ENCODE peak calls at places on chromosome 7, in eight cellular contexts. Y, T, G, I, B, S, M and Z are unnamed samples.

GRCh38 chr7:43430412-43430811 is 152.5 kb upstream of the STK17A start:
- DNase-seq in Y (no peak), T (no peak), G (no peak), I (no peak), B (no peak), S (no peak), M (no peak), Z (no peak)

GRCh38 chr7:122556873-122557542 is 141.9 kb downstream of the RNF133 start:
- DNase-seq in Y (no peak), T (no peak), G (no peak), I (no peak), B (no peak), S (no peak), M (no peak), Z (no peak)

GRCh38 chr7:81926154-81926553 is 156.3 kb upstream of the HGF start:
- DNase-seq in Y (no peak), T (no peak), G (no peak), I (no peak), B (no peak), S (no peak), M (no peak), Z (no peak)

GRCh38 chr7:134343136-134343535 is 26.4 kb upstream of the SLC35B4 start:
- DNase-seq in Y (no peak), T (no peak), G (no peak), I (no peak), B (no peak), S (no peak), M (no peak), Z (no peak)

GRCh38 chr7:116670409-116671036 is 1.5 kb upstream of the MET start:
- DNase-seq in Y (no peak), T (no peak), G (no peak), I (no peak), B (no peak), S (no peak), M (no peak), Z (no peak)

GRCh38 chr7:118110178-118110577 is 73.8 kb upstream of the LSM8 start:
- DNase-seq in Y (no peak), T (no peak), G (no peak), I (no peak), B (no peak), S (no peak), M (no peak), Z (no peak)

GRCh38 chr7:94012748-94013147 is 8.6 kb upstream of the BET1 start:
- DNase-seq in Y (no peak), T (no peak), G (no peak), I (no peak), B (no peak), S (no peak), M (no peak), Z (no peak)

GRCh38 chr7:91383186-91383585 is 119.0 kb downstream of the FZD1 start:
- DNase-seq in Y (no peak), T (no peak), G (no peak), I (no peak), B (no peak), S (no peak), M (no peak), Z (no peak)

GRCh38 chr7:68706291-68706690 is 892.0 kb upstream of the AUTS2 start:
- DNase-seq in Y (no peak), T (no peak), G (no peak), I (no peak), B (peak), S (peak), M (no peak), Z (no peak)

GRCh38 chr7:1131471-1132265 is 28.3 kb downstream of the ZFAND2A start:
- DNase-seq in Y (no peak), T (no peak), G (no peak), I (no peak), B (no peak), S (no peak), M (no peak), Z (no peak)

GRCh38 chr7:27182285-27182827 is 2.7 kb downstream of the HOXA11 start:
- DNase-seq in Y (no peak), T (peak), G (no peak), I (no peak), B (no peak), S (no peak), M (no peak), Z (no peak)

GRCh38 chr7:30369879-30370278 is 85.5 kb downstream of the ZNRF2 start:
- DNase-seq in Y (no peak), T (no peak), G (no peak), I (no peak), B (no peak), S (no peak), M (no peak), Z (no peak)